ENCODE peak calls at places on chromosome 1, in five cellular contexts. Z is T-helper 2 cell, M is Daoy, Q is IMR-90, W is naive B cell. Y is an unnamed sample.
A peak's percentile ranks its signal among the peaks of the same experiment; 100 is the strongest.

GRCh38 chr1:53507115-53507816 is 48.1 kb downstream of the DMRTB1 start:
- DNase-seq in M (no peak), W (no peak), Q (no peak), Z (no peak), Y (no peak)

GRCh38 chr1:84525738-84526137 is 19.4 kb upstream of the GNG5 start:
- DNase-seq in M (no peak), Q (no peak), W (no peak), Z (no peak), Y (no peak)

GRCh38 chr1:57798499-57798898 is 374.6 kb upstream of the DAB1 start:
- DNase-seq in M (no peak), W (no peak), Q (no peak), Z (no peak), Y (no peak)

GRCh38 chr1:38677311-38677710 is 182.3 kb downstream of the RRAGC start:
- DNase-seq in Z (no peak), W (no peak), M (no peak), Q (no peak), Y (no peak)

GRCh38 chr1:221117133-221117532 is 237.9 kb downstream of the HLX start:
- DNase-seq in Q (no peak), Z (no peak), M (no peak), W (no peak), Y (no peak)

GRCh38 chr1:183673605-183674150 is 20.6 kb upstream of the APOBEC4 start:
- DNase-seq in M (no peak), W (no peak), Z (no peak), Q (no peak), Y (no peak)

GRCh38 chr1:94720091-94720793 is 99.9 kb upstream of the SLC44A3 start:
- DNase-seq in M (no peak), W (peak; percentile 35), Q (no peak), Z (no peak), Y (no peak)

GRCh38 chr1:24316659-24317058 is 2.5 kb upstream of the GRHL3 start:
- DNase-seq in W (no peak), M (no peak), Q (no peak), Z (no peak), Y (no peak)

GRCh38 chr1:68346192-68346808 is 103.5 kb downstream of the RPE65 start:
- DNase-seq in W (no peak), Q (peak; percentile 46), M (no peak), Z (no peak), Y (peak; percentile 29)

GRCh38 chr1:31041529-31041928 is 24.0 kb downstream of the PUM1 start:
- DNase-seq in W (no peak), M (no peak), Q (no peak), Z (no peak), Y (no peak)

GRCh38 chr1:36433102-36433501 is 17.1 kb downstream of the OSCP1 start:
- DNase-seq in M (no peak), Z (no peak), Q (no peak), W (no peak), Y (no peak)